ENCODE peak calls at places on chromosomes 12 and 14, in five cellular contexts. One of them, this sample, is unnamed.

GRCh38 chr12:22974865-22975264 is 349.9 kb downstream of the ETNK1 start:
- DNase-seq in heart left ventricle: no peak
- DNase-seq in GM12865: no peak
- DNase-seq in CD8-positive, alpha-beta T cell: no peak
- DNase-seq in lung: no peak
- DNase-seq in this sample: no peak

GRCh38 chr12:29164477-29165163 is 15.5 kb downstream of the FAR2 start:
- DNase-seq in heart left ventricle: no peak
- DNase-seq in lung: no peak
- DNase-seq in CD8-positive, alpha-beta T cell: no peak
- DNase-seq in GM12865: peak
- DNase-seq in this sample: no peak

GRCh38 chr14:73753887-73754880 is 40.0 kb upstream of the PNMA1 start:
- DNase-seq in GM12865: peak
- DNase-seq in lung: no peak
- DNase-seq in CD8-positive, alpha-beta T cell: no peak
- DNase-seq in heart left ventricle: no peak
- DNase-seq in this sample: no peak

GRCh38 chr12:10562306-10562933 is 51.0 kb downstream of the MAGOHB start:
- DNase-seq in heart left ventricle: no peak
- DNase-seq in GM12865: peak
- DNase-seq in lung: no peak
- DNase-seq in CD8-positive, alpha-beta T cell: no peak
- DNase-seq in this sample: no peak

GRCh38 chr12:87469295-87469694 is 559.9 kb downstream of the C12orf50 start:
- DNase-seq in heart left ventricle: no peak
- DNase-seq in CD8-positive, alpha-beta T cell: no peak
- DNase-seq in lung: no peak
- DNase-seq in GM12865: no peak
- DNase-seq in this sample: no peak

GRCh38 chr12:123269980-123270379 is 1.7 kb downstream of the CDK2AP1 start:
- DNase-seq in CD8-positive, alpha-beta T cell: no peak
- DNase-seq in heart left ventricle: no peak
- DNase-seq in lung: no peak
- DNase-seq in GM12865: peak
- DNase-seq in this sample: no peak

GRCh38 chr14:87268997-87269396 is 724.0 kb downstream of the GALC start:
- DNase-seq in CD8-positive, alpha-beta T cell: no peak
- DNase-seq in lung: no peak
- DNase-seq in GM12865: no peak
- DNase-seq in heart left ventricle: no peak
- DNase-seq in this sample: no peak

GRCh38 chr14:24195186-24196070 is at the start of gene TM9SF1:
- DNase-seq in GM12865: peak
- DNase-seq in heart left ventricle: peak
- DNase-seq in CD8-positive, alpha-beta T cell: peak
- DNase-seq in lung: peak
- DNase-seq in this sample: peak

GRCh38 chr12:97800561-97800960 is 338.0 kb downstream of the RMST start:
- DNase-seq in CD8-positive, alpha-beta T cell: no peak
- DNase-seq in lung: no peak
- DNase-seq in heart left ventricle: no peak
- DNase-seq in GM12865: no peak
- DNase-seq in this sample: no peak

GRCh38 chr12:67275380-67275913 is 6.3 kb downstream of the CAND1 start:
- DNase-seq in CD8-positive, alpha-beta T cell: no peak
- DNase-seq in heart left ventricle: no peak
- DNase-seq in lung: no peak
- DNase-seq in GM12865: no peak
- DNase-seq in this sample: no peak

GRCh38 chr12:75702477-75703093 is 191.2 kb upstream of the KRR1 start:
- DNase-seq in lung: no peak
- DNase-seq in CD8-positive, alpha-beta T cell: no peak
- DNase-seq in heart left ventricle: no peak
- DNase-seq in GM12865: no peak
- DNase-seq in this sample: no peak

GRCh38 chr14:33569844-33570716 is 380.8 kb downstream of the EGLN3 start:
- DNase-seq in lung: no peak
- DNase-seq in CD8-positive, alpha-beta T cell: no peak
- DNase-seq in GM12865: no peak
- DNase-seq in heart left ventricle: no peak
- DNase-seq in this sample: no peak

GRCh38 chr14:83433618-83434017 is 1900.0 kb upstream of the SEL1L start:
- DNase-seq in heart left ventricle: no peak
- DNase-seq in GM12865: no peak
- DNase-seq in CD8-positive, alpha-beta T cell: no peak
- DNase-seq in lung: no peak
- DNase-seq in this sample: no peak

GRCh38 chr12:96902076-96902475 is 5.0 kb upstream of the NEDD1 start:
- DNase-seq in lung: no peak
- DNase-seq in CD8-positive, alpha-beta T cell: no peak
- DNase-seq in heart left ventricle: no peak
- DNase-seq in GM12865: peak
- DNase-seq in this sample: no peak

GRCh38 chr12:3217683-3218079 is 140.5 kb downstream of the TSPAN9 start:
- DNase-seq in GM12865: no peak
- DNase-seq in CD8-positive, alpha-beta T cell: no peak
- DNase-seq in heart left ventricle: no peak
- DNase-seq in lung: no peak
- DNase-seq in this sample: no peak

GRCh38 chr12:50790081-50790480 is 26.2 kb downstream of the ATF1 start:
- DNase-seq in heart left ventricle: no peak
- DNase-seq in CD8-positive, alpha-beta T cell: no peak
- DNase-seq in lung: no peak
- DNase-seq in GM12865: no peak
- DNase-seq in this sample: no peak

GRCh38 chr14:35687335-35687939 is 121.7 kb downstream of the RALGAPA1 start:
- DNase-seq in lung: no peak
- DNase-seq in heart left ventricle: no peak
- DNase-seq in CD8-positive, alpha-beta T cell: no peak
- DNase-seq in GM12865: peak
- DNase-seq in this sample: no peak

GRCh38 chr14:100882026-100882967 is 21.2 kb downstream of the RTL1 start:
- DNase-seq in lung: no peak
- DNase-seq in GM12865: no peak
- DNase-seq in heart left ventricle: no peak
- DNase-seq in CD8-positive, alpha-beta T cell: no peak
- DNase-seq in this sample: no peak

GRCh38 chr14:104438166-104438887 is 141.2 kb upstream of the C14orf180 start:
- DNase-seq in GM12865: no peak
- DNase-seq in CD8-positive, alpha-beta T cell: no peak
- DNase-seq in heart left ventricle: no peak
- DNase-seq in lung: peak
- DNase-seq in this sample: peak

GRCh38 chr14:65966188-65966587 is 520.0 kb upstream of the CCDC196 start:
- DNase-seq in GM12865: peak
- DNase-seq in heart left ventricle: no peak
- DNase-seq in CD8-positive, alpha-beta T cell: no peak
- DNase-seq in lung: no peak
- DNase-seq in this sample: no peak
- TF ChIP-seq CTCF in GM12865: peak
- TF ChIP-seq CTCF in heart left ventricle: no peak
- TF ChIP-seq CTCF in CD8-positive, alpha-beta T cell: no peak
- TF ChIP-seq CTCF in lung: no peak
- TF ChIP-seq CTCF in this sample: no peak

GRCh38 chr12:99810718-99811593 is 163.4 kb downstream of the GARIN6 start:
- DNase-seq in GM12865: peak
- DNase-seq in heart left ventricle: no peak
- DNase-seq in CD8-positive, alpha-beta T cell: no peak
- DNase-seq in lung: no peak
- DNase-seq in this sample: no peak
- TF ChIP-seq CTCF in GM12865: no peak
- TF ChIP-seq CTCF in heart left ventricle: peak
- TF ChIP-seq CTCF in CD8-positive, alpha-beta T cell: no peak
- TF ChIP-seq CTCF in lung: no peak
- TF ChIP-seq CTCF in this sample: peak

GRCh38 chr12:71014180-71014785 is 93.7 kb upstream of the PTPRR start:
- DNase-seq in lung: no peak
- DNase-seq in GM12865: no peak
- DNase-seq in heart left ventricle: no peak
- DNase-seq in CD8-positive, alpha-beta T cell: no peak
- DNase-seq in this sample: no peak

GRCh38 chr12:71024827-71025226 is 104.3 kb upstream of the PTPRR start:
- DNase-seq in lung: no peak
- DNase-seq in CD8-positive, alpha-beta T cell: no peak
- DNase-seq in GM12865: no peak
- DNase-seq in heart left ventricle: no peak
- DNase-seq in this sample: no peak

GRCh38 chr12:71024281-71024680 is 103.7 kb upstream of the PTPRR start:
- DNase-seq in CD8-positive, alpha-beta T cell: no peak
- DNase-seq in heart left ventricle: no peak
- DNase-seq in GM12865: no peak
- DNase-seq in lung: no peak
- DNase-seq in this sample: no peak

GRCh38 chr12:71018682-71019081 is 98.1 kb upstream of the PTPRR start:
- DNase-seq in lung: no peak
- DNase-seq in CD8-positive, alpha-beta T cell: no peak
- DNase-seq in GM12865: no peak
- DNase-seq in heart left ventricle: no peak
- DNase-seq in this sample: no peak

DNA sequence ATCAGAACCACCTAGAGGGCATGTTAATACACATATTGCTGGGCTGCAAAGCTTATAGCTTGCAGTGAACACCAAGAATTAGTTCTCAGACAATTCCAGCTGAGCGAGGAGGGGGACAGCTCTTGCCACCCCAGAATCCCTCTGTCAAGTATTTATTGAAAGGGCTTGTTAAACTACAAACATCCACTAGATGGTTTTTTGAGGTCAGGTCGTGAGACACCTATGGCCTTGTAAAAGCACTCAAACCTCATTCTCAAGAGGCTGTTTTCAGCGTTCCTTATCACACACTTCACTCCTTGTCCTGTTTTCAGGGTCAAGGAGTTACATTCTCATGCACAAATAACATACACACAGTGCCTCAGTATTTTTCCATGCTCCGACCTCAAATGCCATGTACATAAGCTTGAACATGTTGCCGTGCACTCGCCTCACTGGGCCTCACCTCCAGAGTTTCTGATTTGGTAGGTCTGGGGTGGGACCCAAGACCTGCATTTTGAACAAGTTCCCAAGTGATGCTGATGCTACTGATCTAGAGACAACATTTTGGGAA is 98.8 kb upstream of the PTPRR start:
- DNase-seq in CD8-positive, alpha-beta T cell: no peak
- DNase-seq in GM12865: no peak
- DNase-seq in lung: peak
- DNase-seq in heart left ventricle: no peak
- DNase-seq in this sample: no peak
- TF ChIP-seq CTCF in CD8-positive, alpha-beta T cell: no peak
- TF ChIP-seq CTCF in GM12865: no peak
- TF ChIP-seq CTCF in lung: no peak
- TF ChIP-seq CTCF in heart left ventricle: no peak
- TF ChIP-seq CTCF in this sample: no peak

GRCh38 chr12:109944975-109945374 is 44.9 kb downstream of the TCHP start:
- DNase-seq in lung: no peak
- DNase-seq in CD8-positive, alpha-beta T cell: no peak
- DNase-seq in heart left ventricle: peak
- DNase-seq in GM12865: no peak
- DNase-seq in this sample: no peak
- TF ChIP-seq CTCF in lung: no peak
- TF ChIP-seq CTCF in CD8-positive, alpha-beta T cell: no peak
- TF ChIP-seq CTCF in heart left ventricle: no peak
- TF ChIP-seq CTCF in GM12865: no peak
- TF ChIP-seq CTCF in this sample: no peak

This sample was measured in osteocyte.